ENCODE peak calls at places on chromosomes 3 and 15, in four cellular contexts. One of them, this sample, is unnamed.

GRCh38 chr3:37861540-37862051 is at the start of gene CTDSPL:
- DNase-seq in neural progenitor cell: peak
- DNase-seq in H7: peak
- DNase-seq in naive thymus-derived CD4-positive, alpha-beta T cell: peak
- DNase-seq in this sample: no peak

GRCh38 chr15:53447053-53447574 is 312.3 kb downstream of the WDR72 start:
- DNase-seq in H7: no peak
- DNase-seq in neural progenitor cell: no peak
- DNase-seq in naive thymus-derived CD4-positive, alpha-beta T cell: no peak
- DNase-seq in this sample: no peak

GRCh38 chr3:120601554-120601953 is 5.4 kb downstream of the NDUFB4 start:
- DNase-seq in H7: no peak
- DNase-seq in naive thymus-derived CD4-positive, alpha-beta T cell: no peak
- DNase-seq in neural progenitor cell: no peak
- DNase-seq in this sample: no peak

GRCh38 chr3:9397911-9398714 is 698 bp downstream of the SETD5 start:
- DNase-seq in naive thymus-derived CD4-positive, alpha-beta T cell: peak
- DNase-seq in H7: peak
- DNase-seq in neural progenitor cell: peak
- DNase-seq in this sample: no peak

GRCh38 chr15:60374209-60374608 is 23.6 kb downstream of the ANXA2 start:
- DNase-seq in neural progenitor cell: no peak
- DNase-seq in naive thymus-derived CD4-positive, alpha-beta T cell: no peak
- DNase-seq in H7: no peak
- DNase-seq in this sample: no peak

GRCh38 chr3:21237638-21238037 is 513.4 kb downstream of the ZNF385D start:
- DNase-seq in neural progenitor cell: no peak
- DNase-seq in H7: no peak
- DNase-seq in naive thymus-derived CD4-positive, alpha-beta T cell: no peak
- DNase-seq in this sample: no peak

GRCh38 chr3:154780263-154780662 is 299.9 kb upstream of the MME start:
- DNase-seq in naive thymus-derived CD4-positive, alpha-beta T cell: no peak
- DNase-seq in H7: no peak
- DNase-seq in neural progenitor cell: peak
- DNase-seq in this sample: no peak

GRCh38 chr3:128011140-128011539 is 41.1 kb upstream of the SEC61A1 start:
- DNase-seq in neural progenitor cell: peak
- DNase-seq in H7: peak
- DNase-seq in naive thymus-derived CD4-positive, alpha-beta T cell: no peak
- DNase-seq in this sample: no peak

GRCh38 chr15:90322531-90322930 is 29.6 kb upstream of the ZNF774 start:
- DNase-seq in naive thymus-derived CD4-positive, alpha-beta T cell: no peak
- DNase-seq in H7: no peak
- DNase-seq in neural progenitor cell: peak
- DNase-seq in this sample: no peak

GRCh38 chr3:120177151-120177550 is 82.9 kb upstream of the GSK3B start:
- DNase-seq in neural progenitor cell: no peak
- DNase-seq in naive thymus-derived CD4-positive, alpha-beta T cell: no peak
- DNase-seq in H7: peak
- DNase-seq in this sample: no peak

GRCh38 chr3:81005992-81006391 is 755.5 kb downstream of the GBE1 start:
- DNase-seq in neural progenitor cell: no peak
- DNase-seq in naive thymus-derived CD4-positive, alpha-beta T cell: no peak
- DNase-seq in H7: no peak
- DNase-seq in this sample: no peak

GRCh38 chr15:92751528-92751927 is 96.0 kb upstream of the FAM174B start:
- DNase-seq in neural progenitor cell: no peak
- DNase-seq in naive thymus-derived CD4-positive, alpha-beta T cell: no peak
- DNase-seq in H7: no peak
- DNase-seq in this sample: no peak

GRCh38 chr15:98983333-98983732 is 24.3 kb downstream of the PGPEP1L start:
- DNase-seq in neural progenitor cell: no peak
- DNase-seq in naive thymus-derived CD4-positive, alpha-beta T cell: no peak
- DNase-seq in H7: no peak
- DNase-seq in this sample: no peak

GRCh38 chr3:134211797-134212196 is 38.9 kb downstream of the RYK start:
- DNase-seq in H7: peak
- DNase-seq in neural progenitor cell: peak
- DNase-seq in naive thymus-derived CD4-positive, alpha-beta T cell: no peak
- DNase-seq in this sample: peak

GRCh38 chr3:41362638-41363559 is 163.6 kb downstream of the CTNNB1 start:
- DNase-seq in H7: peak
- DNase-seq in naive thymus-derived CD4-positive, alpha-beta T cell: no peak
- DNase-seq in neural progenitor cell: peak
- DNase-seq in this sample: no peak

GRCh38 chr3:112126501-112126900 is 6.5 kb downstream of the GCSAM start:
- DNase-seq in H7: peak
- DNase-seq in neural progenitor cell: peak
- DNase-seq in naive thymus-derived CD4-positive, alpha-beta T cell: no peak
- DNase-seq in this sample: no peak

GRCh38 chr3:114383875-114384557 is 90.2 kb downstream of the TIGIT start:
- DNase-seq in H7: peak
- DNase-seq in neural progenitor cell: peak
- DNase-seq in naive thymus-derived CD4-positive, alpha-beta T cell: peak
- DNase-seq in this sample: peak

GRCh38 chr3:11140054-11140712 is 14.1 kb upstream of the HRH1 start:
- DNase-seq in naive thymus-derived CD4-positive, alpha-beta T cell: no peak
- DNase-seq in H7: no peak
- DNase-seq in neural progenitor cell: no peak
- DNase-seq in this sample: peak

GRCh38 chr15:90305932-90306331 is 40.5 kb downstream of the NGRN start:
- DNase-seq in neural progenitor cell: no peak
- DNase-seq in naive thymus-derived CD4-positive, alpha-beta T cell: no peak
- DNase-seq in H7: no peak
- DNase-seq in this sample: no peak

GRCh38 chr3:147408180-147409105 is 722 bp upstream of the ZIC1 start:
- DNase-seq in neural progenitor cell: peak
- DNase-seq in naive thymus-derived CD4-positive, alpha-beta T cell: no peak
- DNase-seq in H7: peak
- DNase-seq in this sample: no peak

GRCh38 chr3:147409143-147410121 is at the start of gene ZIC1:
- DNase-seq in H7: peak
- DNase-seq in naive thymus-derived CD4-positive, alpha-beta T cell: no peak
- DNase-seq in neural progenitor cell: peak
- DNase-seq in this sample: no peak

GRCh38 chr3:147406255-147407023 is at the start of gene ZIC4:
- DNase-seq in H7: peak
- DNase-seq in naive thymus-derived CD4-positive, alpha-beta T cell: no peak
- DNase-seq in neural progenitor cell: peak
- DNase-seq in this sample: peak

GRCh38 chr3:147407107-147407494 is 758 bp upstream of the ZIC4 start:
- DNase-seq in H7: peak
- DNase-seq in naive thymus-derived CD4-positive, alpha-beta T cell: no peak
- DNase-seq in neural progenitor cell: peak
- DNase-seq in this sample: no peak

GRCh38 chr3:147407495-147408179 is 1.3 kb upstream of the ZIC4 start:
- DNase-seq in naive thymus-derived CD4-positive, alpha-beta T cell: no peak
- DNase-seq in neural progenitor cell: peak
- DNase-seq in H7: no peak
- DNase-seq in this sample: no peak
- H3K4me3 ChIP-seq in naive thymus-derived CD4-positive, alpha-beta T cell: no peak
- H3K4me3 ChIP-seq in neural progenitor cell: peak
- H3K4me3 ChIP-seq in H7: no peak
- H3K4me3 ChIP-seq in this sample: no peak

GRCh38 chr3:74607803-74608202 is 6.7 kb downstream of the CNTN3 start:
- DNase-seq in naive thymus-derived CD4-positive, alpha-beta T cell: no peak
- DNase-seq in neural progenitor cell: no peak
- DNase-seq in H7: no peak
- DNase-seq in this sample: no peak

GRCh38 chr3:74613566-74613965 is 893 bp downstream of the CNTN3 start:
- DNase-seq in neural progenitor cell: peak
- DNase-seq in H7: peak
- DNase-seq in naive thymus-derived CD4-positive, alpha-beta T cell: no peak
- DNase-seq in this sample: no peak

GRCh38 chr3:74617786-74618185 is 3.3 kb upstream of the CNTN3 start:
- DNase-seq in neural progenitor cell: no peak
- DNase-seq in H7: no peak
- DNase-seq in naive thymus-derived CD4-positive, alpha-beta T cell: no peak
- DNase-seq in this sample: no peak

GRCh38 chr3:74614133-74614967 is at the start of gene CNTN3:
- DNase-seq in neural progenitor cell: peak
- DNase-seq in naive thymus-derived CD4-positive, alpha-beta T cell: no peak
- DNase-seq in H7: peak
- DNase-seq in this sample: no peak

GRCh38 chr3:74613060-74613459 is 1.4 kb downstream of the CNTN3 start:
- DNase-seq in neural progenitor cell: no peak
- DNase-seq in naive thymus-derived CD4-positive, alpha-beta T cell: no peak
- DNase-seq in H7: peak
- DNase-seq in this sample: no peak
- H3K4me3 ChIP-seq in neural progenitor cell: no peak
- H3K4me3 ChIP-seq in naive thymus-derived CD4-positive, alpha-beta T cell: no peak
- H3K4me3 ChIP-seq in H7: no peak
- H3K4me3 ChIP-seq in this sample: no peak

DNA sequence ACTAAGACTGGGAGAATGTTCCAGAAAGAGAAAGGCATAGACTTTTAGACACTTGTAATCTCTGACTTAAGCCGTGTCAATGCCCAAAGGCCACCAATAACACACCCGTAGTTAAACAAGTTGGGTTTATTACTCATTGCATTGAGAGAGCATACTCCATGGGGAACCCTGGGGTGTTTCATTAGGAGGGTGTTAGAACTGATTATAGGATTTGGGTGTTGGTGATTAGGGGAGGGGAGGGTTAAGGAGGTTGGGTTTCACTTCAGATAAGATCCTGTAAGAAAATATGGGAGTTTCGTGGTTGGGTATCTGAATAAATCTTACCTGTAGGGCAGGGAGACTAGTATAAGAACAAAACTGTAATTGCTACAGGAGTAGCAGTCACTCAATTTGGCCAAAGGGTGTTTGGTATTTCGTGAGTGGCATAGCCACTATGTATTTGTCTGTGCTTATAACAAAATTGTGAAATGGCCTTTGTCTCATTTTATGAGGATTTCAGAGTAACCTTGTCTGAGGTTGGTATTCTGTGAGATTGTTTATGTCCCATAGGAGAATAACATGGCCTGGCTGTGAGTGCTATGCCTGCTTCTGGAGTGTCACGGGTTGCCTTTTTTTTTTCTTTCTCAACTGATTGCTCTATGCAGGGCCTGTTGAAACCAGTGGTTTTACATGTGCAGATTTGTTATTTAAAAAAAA is 2.9 kb downstream of the HACD3 start:
- DNase-seq in naive thymus-derived CD4-positive, alpha-beta T cell: no peak
- DNase-seq in neural progenitor cell: peak
- DNase-seq in H7: no peak
- DNase-seq in this sample: no peak
- H3K4me3 ChIP-seq in naive thymus-derived CD4-positive, alpha-beta T cell: no peak
- H3K4me3 ChIP-seq in neural progenitor cell: peak
- H3K4me3 ChIP-seq in H7: no peak
- H3K4me3 ChIP-seq in this sample: no peak

GRCh38 chr15:39232512-39232911 is 348.4 kb upstream of the THBS1 start:
- DNase-seq in naive thymus-derived CD4-positive, alpha-beta T cell: no peak
- DNase-seq in H7: no peak
- DNase-seq in neural progenitor cell: no peak
- DNase-seq in this sample: no peak
- H3K4me3 ChIP-seq in naive thymus-derived CD4-positive, alpha-beta T cell: no peak
- H3K4me3 ChIP-seq in H7: no peak
- H3K4me3 ChIP-seq in neural progenitor cell: no peak
- H3K4me3 ChIP-seq in this sample: no peak

GRCh38 chr3:43764471-43764870 is 73.7 kb downstream of the ABHD5 start:
- DNase-seq in naive thymus-derived CD4-positive, alpha-beta T cell: no peak
- DNase-seq in H7: no peak
- DNase-seq in neural progenitor cell: no peak
- DNase-seq in this sample: no peak

GRCh38 chr3:43766672-43767465 is 76.1 kb downstream of the ABHD5 start:
- DNase-seq in naive thymus-derived CD4-positive, alpha-beta T cell: no peak
- DNase-seq in H7: no peak
- DNase-seq in neural progenitor cell: no peak
- DNase-seq in this sample: no peak

GRCh38 chr3:43764012-43764411 is 73.3 kb downstream of the ABHD5 start:
- DNase-seq in naive thymus-derived CD4-positive, alpha-beta T cell: no peak
- DNase-seq in neural progenitor cell: no peak
- DNase-seq in H7: no peak
- DNase-seq in this sample: no peak

GRCh38 chr3:43762486-43762885 is 71.7 kb downstream of the ABHD5 start:
- DNase-seq in H7: no peak
- DNase-seq in naive thymus-derived CD4-positive, alpha-beta T cell: no peak
- DNase-seq in neural progenitor cell: no peak
- DNase-seq in this sample: no peak

GRCh38 chr3:43765417-43766030 is 74.8 kb downstream of the ABHD5 start:
- DNase-seq in neural progenitor cell: no peak
- DNase-seq in H7: no peak
- DNase-seq in naive thymus-derived CD4-positive, alpha-beta T cell: no peak
- DNase-seq in this sample: no peak
- H3K4me3 ChIP-seq in neural progenitor cell: no peak
- H3K4me3 ChIP-seq in H7: no peak
- H3K4me3 ChIP-seq in naive thymus-derived CD4-positive, alpha-beta T cell: no peak
- H3K4me3 ChIP-seq in this sample: no peak